ENCODE peak calls at places on chromosomes 16 and 17, in seven cellular contexts. H, J, S, X, I, K and P are unnamed samples. For H3K36me3 and H3K4me1, the result is how much of the 10 kb centered on the place peaks cover.

GRCh38 chr17:63525190-63525946 is 2.2 kb downstream of the KCNH6 start:
- DNase-seq in H (no peak), J (no peak), S (no peak), X (no peak), I (no peak), K (no peak), P (no peak)

GRCh38 chr16:68790130-68790761 is 53.1 kb upstream of the TANGO6 start:
- DNase-seq in H (peak), J (peak), S (peak), X (no peak), I (no peak), K (peak), P (no peak)

GRCh38 chr16:68069511-68070248 is 15.5 kb upstream of the NFATC3 start:
- DNase-seq in H (no peak), J (peak), S (peak), X (no peak), I (peak), K (no peak), P (no peak)

GRCh38 chr16:89315791-89316581 is 98.5 kb downstream of the ZNF778 start:
- DNase-seq in H (peak), J (no peak), S (peak), X (no peak), I (peak), K (no peak), P (peak)

GRCh38 chr17:79844869-79845600 is 5.8 kb upstream of the CBX4 start:
- DNase-seq in H (no peak), J (peak), S (peak), X (no peak), I (peak), K (peak), P (peak)

GRCh38 chr17:72302735-72303134 is 181.9 kb downstream of the SOX9 start:
- DNase-seq in H (no peak), J (no peak), S (no peak), X (no peak), I (no peak), K (no peak), P (no peak)

GRCh38 chr16:88383401-88384221 is 852 bp downstream of the ZNF469 start:
- DNase-seq in H (no peak), J (peak), S (no peak), X (no peak), I (no peak), K (peak), P (peak)

GRCh38 chr16:5025171-5025632 is 8.5 kb downstream of the NAGPA start:
- DNase-seq in H (no peak), J (no peak), S (peak), X (no peak), I (peak), K (peak), P (peak)

GRCh38 chr17:32265192-32265895 is at the start of gene RHBDL3:
- DNase-seq in H (no peak), J (peak), S (peak), X (no peak), I (no peak), K (peak), P (peak)

GRCh38 chr16:49924078-49924477 is 68.2 kb upstream of the ZNF423 start:
- DNase-seq in H (no peak), J (no peak), S (no peak), X (no peak), I (no peak), K (peak), P (peak)

GRCh38 chr16:84367750-84368320 is 503 bp upstream of the ATP2C2 start:
- DNase-seq in H (peak), J (no peak), S (peak), X (no peak), I (peak), K (peak), P (no peak)

GRCh38 chr16:11254913-11255736 is 879 bp downstream of the SOCS1 start:
- DNase-seq in H (no peak), J (peak), S (peak), X (no peak), I (peak), K (no peak), P (peak)

GRCh38 chr17:42438600-42439567 is 15.8 kb upstream of the CAVIN1 start:
- DNase-seq in H (no peak), J (peak), S (peak), X (no peak), I (peak), K (peak), P (peak)

GRCh38 chr17:9828296-9829059 is 2.8 kb downstream of the GLP2R start:
- DNase-seq in H (no peak), J (no peak), S (no peak), X (no peak), I (no peak), K (no peak), P (no peak)

GRCh38 chr16:89924925-89925307 is 1.8 kb downstream of the TUBB3 start:
- DNase-seq in H (no peak), J (no peak), S (no peak), X (no peak), I (no peak), K (peak), P (peak)

GRCh38 chr16:53881371-53881770 is 177.4 kb downstream of the FTO start:
- DNase-seq in H (peak), J (no peak), S (no peak), X (no peak), I (no peak), K (no peak), P (no peak)

GRCh38 chr16:22692916-22693646 is 120.9 kb upstream of the HS3ST2 start:
- DNase-seq in H (peak), J (no peak), S (no peak), X (no peak), I (no peak), K (no peak), P (no peak)

GRCh38 chr17:80732268-80732667 is 187.6 kb downstream of the RPTOR start:
- DNase-seq in H (no peak), J (no peak), S (no peak), X (no peak), I (no peak), K (no peak), P (no peak)

GRCh38 chr16:16067127-16067526 is 117.7 kb downstream of the ABCC1 start:
- DNase-seq in H (no peak), J (no peak), S (peak), X (no peak), I (no peak), K (no peak), P (no peak)

GRCh38 chr16:88941051-88941932 is 35.7 kb downstream of the CBFA2T3 start:
- DNase-seq in H (no peak), J (no peak), S (peak), X (no peak), I (no peak), K (peak), P (no peak)

GRCh38 chr17:1455291-1455747 is 713 bp downstream of the CRK start:
- DNase-seq in H (peak), J (peak), S (peak), X (no peak), I (peak), K (peak), P (peak)

GRCh38 chr17:76538281-76538931 is 897 bp upstream of the CYGB start:
- DNase-seq in H (no peak), J (no peak), S (no peak), X (no peak), I (no peak), K (peak), P (no peak)

DNA sequence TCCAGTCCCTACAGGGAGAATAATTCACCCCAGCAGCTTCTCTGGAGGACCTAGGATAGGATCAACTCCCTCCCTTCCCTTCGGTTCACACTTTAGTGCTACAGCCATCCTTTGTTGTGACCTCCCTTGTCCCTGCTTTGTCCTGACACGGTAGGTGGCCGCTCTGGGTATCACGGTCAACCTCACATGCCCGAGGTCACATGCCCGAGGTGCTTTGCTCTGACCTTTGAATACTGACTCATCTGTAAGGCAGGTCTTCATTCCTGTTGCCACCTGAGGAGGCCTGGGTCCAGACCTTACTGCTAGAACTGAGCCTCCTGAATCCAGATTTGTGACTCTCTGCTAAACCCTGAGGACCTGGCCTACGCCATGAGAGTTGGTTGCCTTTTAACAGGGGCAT is 19.7 kb downstream of the ALKBH5 start:
- DNase-seq in H (peak), J (peak), S (no peak), X (no peak), I (no peak), K (no peak), P (no peak)
- H3K36me3 ChIP-seq in H (under half), J (under half), S (under half), X (under half), I (under half), K (under half), P (under half)

DNA sequence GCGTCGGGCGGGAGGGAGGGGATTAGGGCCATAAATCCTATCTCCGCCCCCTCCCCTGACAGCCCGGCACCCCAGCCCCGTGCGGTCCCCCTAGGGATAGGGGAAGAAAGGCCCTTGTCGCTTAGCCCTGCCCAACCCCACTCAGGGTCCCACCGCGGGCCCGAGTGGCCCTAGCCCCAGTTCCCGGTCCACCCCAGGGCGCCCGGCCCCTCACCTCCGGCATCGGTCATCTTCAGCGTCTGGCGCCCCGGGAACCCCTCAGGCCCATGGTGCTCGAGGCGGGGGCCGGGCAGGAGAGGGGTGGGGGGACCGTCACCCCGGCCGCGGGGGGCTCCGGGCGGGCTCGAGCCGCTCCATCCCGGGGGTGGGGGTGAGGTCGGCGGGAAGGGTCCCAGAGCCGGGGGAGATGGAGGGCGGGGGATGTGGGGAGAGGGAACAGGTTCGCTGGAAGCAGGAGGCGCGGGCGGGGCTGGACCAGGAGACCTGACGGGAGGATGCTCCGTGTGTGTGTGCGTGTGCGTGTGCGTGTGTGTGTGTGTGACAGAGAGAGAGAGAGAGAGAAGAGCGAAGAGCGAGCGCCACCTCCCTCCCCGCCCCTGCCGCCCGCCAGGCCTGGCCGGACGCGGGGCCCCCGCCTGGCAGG is 536 bp downstream of the SAMD14 start:
- DNase-seq in H (no peak), J (no peak), S (no peak), X (no peak), I (no peak), K (peak), P (peak)
- H3K4me3 ChIP-seq in H (no peak), J (peak), S (peak), X (peak), I (peak), K (peak), P (peak)

DNA sequence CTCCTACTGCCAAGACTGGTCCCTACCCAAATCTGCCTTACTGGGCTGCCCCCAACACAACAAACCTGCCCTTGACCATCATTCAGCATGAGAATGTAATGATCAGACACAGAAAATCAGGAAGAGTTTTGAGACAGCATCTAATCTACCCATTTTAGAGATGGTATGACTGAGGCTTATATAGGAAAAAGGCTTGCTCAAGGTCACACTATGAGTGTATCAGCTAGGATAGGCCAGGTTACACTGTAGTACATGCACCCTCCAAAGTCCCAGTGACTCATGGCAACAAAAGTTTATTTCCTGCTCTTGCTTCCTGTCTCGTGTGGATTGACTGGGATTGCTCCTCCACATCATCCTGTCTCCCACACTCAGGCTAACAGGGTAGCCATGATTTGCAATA is 27.9 kb downstream of the NLRC5 start:
- DNase-seq in H (no peak), J (no peak), S (no peak), X (no peak), I (no peak), K (no peak), P (no peak)
- H3K4me1 ChIP-seq in H (under half), J (under half), S (under half), X (under half), I (under half), K (under half), P (under half)

DNA sequence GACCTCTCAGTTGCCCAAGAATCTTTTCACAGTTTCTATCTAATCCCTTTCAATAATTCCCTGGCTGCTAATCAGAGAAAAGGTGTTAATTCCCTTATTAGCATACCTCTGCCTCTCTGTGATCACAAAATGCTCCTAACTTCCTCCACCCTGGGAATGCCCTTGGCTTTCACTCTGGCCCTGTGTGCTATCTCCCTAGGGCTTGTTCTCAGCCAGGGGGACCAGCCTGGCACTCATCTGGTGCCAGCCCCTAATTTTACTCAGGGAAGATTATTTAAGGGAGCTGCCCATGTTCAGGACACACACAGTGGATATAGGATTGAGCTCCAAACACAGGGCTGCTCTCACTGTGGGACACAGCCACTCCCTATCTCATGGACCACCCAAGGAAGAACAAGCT is 225.2 kb downstream of the GRIN2A start:
- DNase-seq in H (no peak), J (no peak), S (no peak), X (no peak), I (no peak), K (no peak), P (no peak)
- H3K36me3 ChIP-seq in H (under half), J (under half), S (under half), X (under half), I (under half), K (under half), P (under half)

DNA sequence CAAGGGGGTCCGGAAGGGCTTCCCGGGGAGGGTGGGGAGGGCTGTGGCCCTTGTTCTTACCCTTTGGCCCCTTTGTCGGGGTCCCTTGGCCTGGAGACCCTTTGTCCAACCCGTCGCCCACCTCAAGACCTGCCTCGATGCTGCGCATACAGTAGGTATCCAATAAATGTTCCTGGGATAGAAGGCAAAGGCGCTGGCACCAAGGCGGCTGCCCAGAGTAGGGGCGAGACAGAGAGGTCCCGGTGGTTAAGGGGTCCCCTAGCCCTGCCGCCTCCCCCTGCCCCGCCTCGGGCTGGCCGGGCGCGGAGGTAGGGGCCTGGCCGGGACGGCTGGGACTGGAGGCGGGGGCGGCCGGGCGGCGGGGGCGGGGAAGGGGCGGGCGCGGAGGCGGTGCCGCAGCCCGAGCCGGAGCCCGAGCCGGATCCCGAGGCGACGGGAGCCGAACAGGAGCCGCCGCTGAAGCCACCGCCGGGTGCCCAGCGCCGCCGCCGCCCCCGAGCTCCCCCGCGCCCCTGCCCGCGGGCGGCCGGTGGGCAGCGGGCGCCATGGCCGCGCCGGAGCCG is at the start of gene NHERF2:
- DNase-seq in H (no peak), J (peak), S (peak), X (no peak), I (no peak), K (peak), P (no peak)
- H3K4me3 ChIP-seq in H (peak), J (peak), S (peak), X (peak), I (peak), K (peak), P (peak)

GRCh38 chr16:660459-661183 is 7.3 kb upstream of the RHOT2 start:
- DNase-seq in H (peak), J (peak), S (peak), X (no peak), I (peak), K (peak), P (peak)
- H3K4me1 ChIP-seq in H (under half), J (under half), S (under half), X (under half), I (under half), K (under half), P (under half)

GRCh38 chr16:14572535-14572934 is 57.5 kb downstream of the PARN start:
- DNase-seq in H (no peak), J (no peak), S (no peak), X (no peak), I (no peak), K (no peak), P (no peak)

GRCh38 chr16:14579266-14579665 is 50.8 kb downstream of the PARN start:
- DNase-seq in H (no peak), J (no peak), S (no peak), X (no peak), I (no peak), K (no peak), P (no peak)

GRCh38 chr16:14576069-14576468 is 54.0 kb downstream of the PARN start:
- DNase-seq in H (no peak), J (no peak), S (no peak), X (no peak), I (no peak), K (no peak), P (no peak)

GRCh38 chr16:14576532-14576931 is 53.5 kb downstream of the PARN start:
- DNase-seq in H (no peak), J (no peak), S (no peak), X (no peak), I (no peak), K (no peak), P (no peak)
- H3K36me3 ChIP-seq in H (under half), J (under half), S (under half), X (under half), I (under half), K (under half), P (under half)

GRCh38 chr16:23706439-23706838 is 6.6 kb downstream of the ERN2 start:
- DNase-seq in H (no peak), J (no peak), S (no peak), X (no peak), I (no peak), K (no peak), P (no peak)
- H3K4me3 ChIP-seq in H (no peak), J (no peak), S (no peak), X (no peak), I (no peak), K (no peak), P (no peak)

GRCh38 chr17:47465165-47465564 is 65.7 kb upstream of the NPEPPS start:
- DNase-seq in H (no peak), J (no peak), S (no peak), X (no peak), I (no peak), K (no peak), P (no peak)

DNA sequence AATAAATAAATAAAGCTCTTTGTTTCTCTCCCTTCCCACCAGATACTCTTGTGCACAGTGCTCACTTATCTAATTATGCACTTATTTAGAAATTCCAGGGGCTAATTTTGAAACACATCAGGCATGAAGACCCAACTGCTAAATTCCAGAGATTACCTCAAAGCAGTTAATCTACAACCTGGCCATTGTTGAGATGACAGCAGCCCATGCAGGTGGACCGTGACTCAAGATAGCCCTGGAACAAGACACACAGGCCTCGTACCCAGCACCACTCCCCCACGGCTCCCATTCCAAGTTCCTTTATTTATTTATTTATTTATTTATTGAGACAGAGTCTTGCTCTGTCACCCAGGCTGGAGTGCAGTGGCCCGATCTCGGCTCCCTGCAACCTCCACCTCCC is 60.1 kb upstream of the NPEPPS start:
- DNase-seq in H (no peak), J (no peak), S (no peak), X (no peak), I (no peak), K (no peak), P (no peak)
- H3K4me1 ChIP-seq in H (under half), J (under half), S (under half), X (under half), I (under half), K (under half), P (under half)